ENCODE peak calls at places on chromosome 10, in seven cellular contexts. G is left cardiac atrium; J is astrocyte of the hippocampus; E is stimulated activated CD4-positive, alpha-beta T cell treated with anti-CD3 and anti-CD28 coated beads, Interleukin-4, amount 100 ng/mL, for 48 hours; Z is tibial artery; W is suprapubic skin; I is mammary epithelial cell. D is an unnamed sample.

GRCh38 chr10:42475168-42476098 is 162.9 kb downstream of the ZNF33B start:
- DNase-seq in G (peak; percentile 29), J (peak; percentile 9), E (no peak), Z (no peak), W (no peak), I (peak; percentile 49), D (no peak)

GRCh38 chr10:7988985-7989384 is 65.5 kb upstream of the GATA3 start:
- DNase-seq in G (no peak), J (no peak), E (no peak), Z (no peak), W (no peak), I (no peak), D (no peak)

GRCh38 chr10:119318411-119319160 is 111.2 kb downstream of the GRK5 start:
- DNase-seq in G (no peak), J (no peak), E (no peak), Z (no peak), W (no peak), I (no peak), D (no peak)

GRCh38 chr10:13816195-13816926 is 229.6 kb downstream of the PRPF18 start:
- DNase-seq in G (peak; percentile 61), J (peak; percentile 91), E (no peak), Z (peak; percentile 84), W (no peak), I (peak; percentile 13), D (peak; percentile 71)

GRCh38 chr10:19579841-19580240 is 236.4 kb upstream of the PLXDC2 start:
- DNase-seq in G (no peak), J (no peak), E (no peak), Z (no peak), W (no peak), I (no peak), D (no peak)

GRCh38 chr10:110989016-110989415 is 69.6 kb downstream of the SHOC2 start:
- DNase-seq in G (no peak), J (peak; percentile 11), E (no peak), Z (no peak), W (no peak), I (peak; percentile 82), D (no peak)

GRCh38 chr10:124989526-124989925 is 47.6 kb downstream of the ZRANB1 start:
- DNase-seq in G (peak; percentile 45), J (no peak), E (no peak), Z (no peak), W (no peak), I (no peak), D (no peak)

GRCh38 chr10:119680668-119681070 is 29.5 kb downstream of the BAG3 start:
- DNase-seq in G (no peak), J (peak; percentile 71), E (no peak), Z (no peak), W (no peak), I (peak; percentile 96), D (no peak)

GRCh38 chr10:131898061-131898460 is 2.7 kb upstream of the PPP2R2D start:
- DNase-seq in G (peak; percentile 3), J (no peak), E (no peak), Z (no peak), W (no peak), I (no peak), D (no peak)

GRCh38 chr10:30432631-30433285 is 1.2 kb upstream of the MAP3K8 start:
- DNase-seq in G (peak; percentile 38), J (no peak), E (no peak), Z (peak; percentile 82), W (no peak), I (peak; percentile 67), D (peak; percentile 65)

GRCh38 chr10:60377955-60378354 is 11.7 kb downstream of the ANK3 start:
- DNase-seq in G (no peak), J (no peak), E (no peak), Z (no peak), W (no peak), I (peak; percentile 42), D (no peak)

GRCh38 chr10:122116331-122116730 is 127.4 kb downstream of the TACC2 start:
- DNase-seq in G (no peak), J (peak; percentile 20), E (no peak), Z (no peak), W (no peak), I (peak; percentile 24), D (no peak)

GRCh38 chr10:28302012-28302667 is 724 bp downstream of the MPP7 start:
- DNase-seq in G (no peak), J (no peak), E (no peak), Z (peak; percentile 81), W (no peak), I (no peak), D (no peak)

GRCh38 chr10:28734940-28735759 is 57.8 kb downstream of the BAMBI start:
- DNase-seq in G (peak; percentile 35), J (peak; percentile 96), E (no peak), Z (no peak), W (no peak), I (peak; percentile 83), D (no peak)

GRCh38 chr10:36779238-36779846 is 346.1 kb upstream of the ANKRD30A start:
- DNase-seq in G (no peak), J (peak; percentile 85), E (no peak), Z (no peak), W (no peak), I (peak; percentile 57), D (no peak)

GRCh38 chr10:19847321-19847720 is 31.1 kb downstream of the PLXDC2 start:
- DNase-seq in G (no peak), J (peak; percentile 59), E (no peak), Z (no peak), W (no peak), I (peak; percentile 95), D (no peak)

GRCh38 chr10:35577915-35578607 is 27.1 kb upstream of the GJD4 start:
- DNase-seq in G (no peak), J (no peak), E (no peak), Z (no peak), W (no peak), I (no peak), D (no peak)

GRCh38 chr10:93081834-93082233 is 8.1 kb downstream of the CYP26A1 start:
- DNase-seq in G (no peak), J (peak; percentile 73), E (no peak), Z (no peak), W (no peak), I (no peak), D (no peak)

GRCh38 chr10:124175701-124176100 is 82.3 kb upstream of the CHST15 start:
- DNase-seq in G (no peak), J (no peak), E (no peak), Z (peak; percentile 60), W (no peak), I (no peak), D (no peak)

GRCh38 chr10:112286837-112287818 is 3.9 kb downstream of the TECTB start:
- DNase-seq in G (no peak), J (peak; percentile 30), E (no peak), Z (no peak), W (no peak), I (no peak), D (no peak)

GRCh38 chr10:27660268-27660667 is 85.4 kb downstream of the MKX start:
- DNase-seq in G (no peak), J (no peak), E (no peak), Z (no peak), W (no peak), I (no peak), D (no peak)

GRCh38 chr10:33306756-33307519 is 27.5 kb downstream of the NRP1 start:
- DNase-seq in G (no peak), J (no peak), E (no peak), Z (no peak), W (no peak), I (no peak), D (no peak)

GRCh38 chr10:13100349-13101294 is 659 bp downstream of the OPTN start:
- DNase-seq in G (peak; percentile 31), J (peak; percentile 62), E (no peak), Z (peak; percentile 77), W (no peak), I (peak; percentile 42), D (peak; percentile 44)

GRCh38 chr10:110684800-110685446 is 40.8 kb downstream of the RBM20 start:
- DNase-seq in G (peak; percentile 34), J (no peak), E (no peak), Z (no peak), W (no peak), I (no peak), D (no peak)

GRCh38 chr10:104127411-104127810 is 5.4 kb downstream of the SFR1 start:
- DNase-seq in G (no peak), J (peak; percentile 30), E (no peak), Z (no peak), W (no peak), I (no peak), D (no peak)

GRCh38 chr10:121077331-121077730 is 226.2 kb downstream of the WDR11 start:
- DNase-seq in G (peak; percentile 36), J (no peak), E (no peak), Z (no peak), W (no peak), I (peak; percentile 78), D (no peak)

GRCh38 chr10:593901-594457 is 95.5 kb downstream of the DIP2C start:
- DNase-seq in G (peak; percentile 77), J (peak; percentile 80), E (no peak), Z (peak; percentile 65), W (no peak), I (no peak), D (no peak)

GRCh38 chr10:126839094-126839761 is 66.0 kb upstream of the DOCK1 start:
- DNase-seq in G (no peak), J (no peak), E (no peak), Z (no peak), W (no peak), I (no peak), D (peak; percentile 68)

GRCh38 chr10:113631680-113632079 is 32.2 kb downstream of the NRAP start:
- DNase-seq in G (no peak), J (peak; percentile 91), E (no peak), Z (no peak), W (no peak), I (no peak), D (no peak)

GRCh38 chr10:13382759-13383753 is 35.0 kb upstream of the SEPHS1 start:
- DNase-seq in G (no peak), J (peak; percentile 28), E (no peak), Z (no peak), W (no peak), I (peak; percentile 35), D (peak; percentile 87)

GRCh38 chr10:17216217-17216900 is 11.7 kb upstream of the VIM start:
- DNase-seq in G (no peak), J (peak; percentile 82), E (no peak), Z (no peak), W (no peak), I (peak; percentile 97), D (no peak)

GRCh38 chr10:116708386-116708785 is 34.0 kb downstream of the HSPA12A start:
- DNase-seq in G (no peak), J (peak; percentile 83), E (no peak), Z (peak; percentile 64), W (no peak), I (peak; percentile 4), D (no peak)

GRCh38 chr10:108801775-108802516 is 1121.4 kb downstream of the XPNPEP1 start:
- DNase-seq in G (no peak), J (peak; percentile 49), E (no peak), Z (no peak), W (no peak), I (no peak), D (no peak)

GRCh38 chr10:121774813-121775212 is 153.0 kb downstream of the ATE1 start:
- DNase-seq in G (no peak), J (no peak), E (no peak), Z (no peak), W (no peak), I (no peak), D (no peak)

GRCh38 chr10:11113156-11113555 is 95.5 kb downstream of the CELF2 start:
- DNase-seq in G (no peak), J (no peak), E (no peak), Z (no peak), W (no peak), I (no peak), D (no peak)

GRCh38 chr10:103141950-103142349 is 51.1 kb downstream of the NT5C2 start:
- DNase-seq in G (no peak), J (no peak), E (no peak), Z (no peak), W (no peak), I (no peak), D (no peak)

GRCh38 chr10:59970396-59971368 is 64.3 kb upstream of the CCDC6 start:
- DNase-seq in G (no peak), J (no peak), E (no peak), Z (no peak), W (no peak), I (no peak), D (no peak)

GRCh38 chr10:72242675-72243074 is 26.6 kb upstream of the ASCC1 start:
- DNase-seq in G (peak; percentile 76), J (peak; percentile 69), E (no peak), Z (peak; percentile 93), W (no peak), I (no peak), D (peak; percentile 61)

D was measured in left colon.